ENCODE peak calls at places on chromosomes 3 and 15, in six cellular contexts. E is fibroblast of pulmonary artery, N is tibial nerve, F is heart right ventricle, B is body of pancreas, I is adrenal gland. W is an unnamed sample.

GRCh38 chr15:31550211-31550848 is 223.7 kb downstream of the KLF13 start:
- DNase-seq in N (no peak), E (no peak), F (no peak), I (no peak), B (no peak), W (no peak)

GRCh38 chr3:54822206-54822605 is 105.7 kb downstream of the LRTM1 start:
- DNase-seq in N (no peak), B (no peak), F (peak; percentile 21), I (peak; percentile 10), E (peak; percentile 69), W (no peak)

GRCh38 chr15:31478781-31479221 is 152.2 kb downstream of the KLF13 start:
- DNase-seq in N (no peak), F (no peak), E (no peak), I (no peak), B (no peak), W (no peak)

GRCh38 chr3:32276279-32276841 is 37.9 kb downstream of the CMTM8 start:
- DNase-seq in B (no peak), E (peak; percentile 78), F (no peak), N (no peak), I (no peak), W (no peak)

GRCh38 chr3:73787620-73788019 is 162.9 kb upstream of the PDZRN3 start:
- DNase-seq in N (no peak), I (no peak), B (no peak), E (no peak), F (no peak), W (no peak)

GRCh38 chr3:74614133-74614967 is at the start of gene CNTN3:
- DNase-seq in B (peak; percentile 67), I (no peak), N (no peak), F (no peak), E (peak; percentile 42), W (peak; percentile 43)

GRCh38 chr15:89812126-89812846 is 2.4 kb downstream of the ANPEP start:
- DNase-seq in E (peak; percentile 49), I (peak; percentile 34), N (peak; percentile 64), F (no peak), B (peak; percentile 92), W (no peak)

GRCh38 chr15:90046846-90047481 is 45.8 kb downstream of the ZNF710 start:
- DNase-seq in E (no peak), B (peak; percentile 85), N (no peak), F (no peak), I (no peak), W (no peak)

GRCh38 chr3:155618575-155618974 is 126.3 kb downstream of the PLCH1 start:
- DNase-seq in B (no peak), I (no peak), E (no peak), F (no peak), N (no peak), W (no peak)

GRCh38 chr3:139619484-139619883 is 58.3 kb downstream of the NMNAT3 start:
- DNase-seq in B (no peak), F (no peak), I (no peak), E (no peak), N (no peak), W (no peak)

DNA sequence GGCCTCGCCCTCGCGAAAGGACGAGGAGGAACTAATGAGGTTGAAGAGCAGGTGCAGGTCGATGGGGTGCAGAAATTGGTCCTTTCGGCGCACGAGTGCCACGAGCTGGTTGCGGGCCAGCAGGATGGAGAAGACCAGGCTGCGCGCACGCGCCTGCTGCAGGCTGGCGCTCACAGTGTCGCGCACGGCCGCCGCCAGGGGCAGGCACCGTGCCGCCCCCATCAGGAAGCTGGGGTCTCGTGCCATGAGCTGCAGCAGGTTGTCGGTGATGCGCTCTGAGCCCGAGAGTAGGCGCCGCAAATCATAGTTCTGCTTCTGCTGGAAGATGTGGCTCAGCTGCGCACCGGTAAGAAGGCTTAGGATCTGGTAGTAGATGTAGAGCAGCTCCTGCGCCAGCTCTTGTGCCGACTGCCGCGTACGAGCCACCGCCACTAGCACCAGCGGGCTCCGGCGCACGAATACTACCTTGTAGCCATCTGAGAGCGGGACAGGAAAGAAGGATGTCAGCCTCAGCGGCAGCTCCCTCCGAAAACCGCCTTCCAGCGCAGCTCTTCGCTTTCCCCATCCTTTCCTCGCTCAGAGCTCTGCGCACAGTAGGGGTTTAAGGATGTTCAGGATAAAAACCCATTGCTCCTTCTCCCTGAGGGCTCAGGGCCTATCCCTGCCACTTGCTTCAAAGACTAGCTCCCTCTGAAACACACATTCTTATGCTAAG is 6.9 kb upstream of the MST1R start:
- DNase-seq in I (no peak), F (no peak), N (no peak), B (no peak), E (no peak), W (no peak)
- TF ChIP-seq CTCF in I (no peak), F (no peak), N (no peak), B (no peak), E (no peak), W (no peak)

GRCh38 chr15:95025924-95026728 is 794.8 kb downstream of the MCTP2 start:
- DNase-seq in B (peak; percentile 36), I (peak; percentile 8), E (peak; percentile 79), F (peak; percentile 54), N (peak; percentile 59), W (peak; percentile 80)
- TF ChIP-seq CTCF in B (peak; percentile 7), I (peak; percentile 43), E (peak; percentile 76), F (peak; percentile 51), N (peak; percentile 41), W (peak; percentile 78)

GRCh38 chr3:49454898-49455681 is 15.0 kb upstream of the DAG1 start:
- DNase-seq in I (no peak), F (peak; percentile 33), B (peak; percentile 30), E (no peak), N (no peak), W (no peak)

GRCh38 chr3:49456417-49456816 is 13.7 kb upstream of the DAG1 start:
- DNase-seq in N (no peak), B (no peak), F (no peak), E (peak; percentile 30), I (no peak), W (no peak)

GRCh38 chr3:49453621-49454315 is 16.3 kb upstream of the DAG1 start:
- DNase-seq in F (no peak), I (no peak), N (no peak), B (no peak), E (no peak), W (no peak)

GRCh38 chr3:49460188-49460885 is 9.7 kb upstream of the DAG1 start:
- DNase-seq in B (peak; percentile 39), N (no peak), E (no peak), F (no peak), I (no peak), W (no peak)

GRCh38 chr3:49454457-49454856 is 15.6 kb upstream of the DAG1 start:
- DNase-seq in F (no peak), E (no peak), B (peak; percentile 87), N (no peak), I (no peak), W (no peak)
- TF ChIP-seq CTCF in F (peak; percentile 31), E (peak; percentile 17), B (peak; percentile 29), N (no peak), I (no peak), W (peak; percentile 37)

DNA sequence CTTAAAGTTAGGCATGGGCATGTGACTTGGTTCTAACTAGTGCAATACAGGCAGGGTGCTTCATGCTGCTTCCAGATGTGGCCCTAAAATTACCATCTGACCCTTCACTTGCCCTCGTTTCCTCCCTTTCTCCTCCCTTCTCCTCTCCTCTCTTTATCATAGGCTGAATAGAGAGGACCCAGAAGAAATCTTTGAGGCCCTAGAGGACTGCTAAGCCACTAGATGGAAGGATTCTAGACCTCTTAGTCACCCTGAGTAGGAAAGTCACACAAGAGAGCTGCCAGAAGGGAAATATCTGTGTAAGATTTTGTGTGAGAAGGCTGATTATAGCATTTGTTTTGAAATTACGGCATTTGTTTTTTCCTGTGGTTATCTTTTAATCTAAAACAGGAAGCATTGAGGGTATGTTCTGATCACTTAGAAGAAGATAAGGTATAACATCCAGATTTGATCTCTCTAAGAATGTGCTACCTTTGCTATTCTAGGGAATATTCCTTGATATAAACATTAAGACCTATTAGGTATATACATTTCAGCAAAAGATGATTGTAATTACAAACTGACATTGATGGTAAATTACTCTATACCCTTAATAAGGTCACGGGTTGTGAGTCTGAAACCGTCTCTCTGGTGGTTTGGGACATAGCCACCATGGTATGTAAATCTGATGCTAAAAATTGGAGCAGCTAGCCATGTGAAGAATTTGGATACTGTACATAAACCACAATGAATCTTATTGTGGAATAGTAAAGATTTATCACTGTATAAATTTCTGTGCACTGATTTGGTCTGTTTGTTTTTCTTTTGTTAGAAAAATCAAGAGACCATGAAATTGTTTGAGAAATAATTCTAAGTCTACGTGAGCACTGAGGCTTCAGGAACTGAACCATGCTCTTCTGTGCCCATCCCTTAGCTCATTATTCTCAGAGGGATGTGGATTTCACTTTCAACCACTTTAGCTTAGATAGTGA is 84.1 kb downstream of the TP63 start:
- DNase-seq in E (peak; percentile 51), N (no peak), I (no peak), B (no peak), F (no peak), W (no peak)
- TF ChIP-seq CTCF in E (no peak), N (no peak), I (no peak), B (no peak), F (no peak), W (no peak)

DNA sequence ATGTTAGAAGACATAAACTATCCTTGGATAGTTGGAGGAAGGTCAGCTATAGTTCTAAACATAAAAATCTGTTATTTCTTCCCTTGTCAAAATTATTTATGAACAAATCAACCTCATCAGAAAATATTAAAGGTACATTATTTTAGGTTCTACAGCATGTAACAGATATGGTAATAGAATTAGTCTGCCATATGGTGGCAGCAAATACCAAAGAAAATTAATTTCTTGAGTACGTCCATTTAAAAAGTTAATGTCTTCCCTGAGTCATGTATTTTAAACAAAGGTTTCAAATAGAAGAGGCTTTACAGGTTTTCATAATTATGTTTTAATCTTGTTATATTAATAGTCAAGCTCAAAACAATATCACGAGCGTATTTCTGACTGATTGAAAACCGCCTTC is 17.9 kb upstream of the ANKRD28 start:
- DNase-seq in I (no peak), F (no peak), E (peak; percentile 90), N (no peak), B (no peak), W (no peak)
- TF ChIP-seq CTCF in I (peak; percentile 56), F (peak; percentile 44), E (peak; percentile 34), N (peak; percentile 39), B (peak; percentile 24), W (peak; percentile 61)

GRCh38 chr3:187679638-187680396 is 9.6 kb upstream of the SST start:
- DNase-seq in I (peak; percentile 84), E (peak; percentile 79), B (peak; percentile 91), N (peak; percentile 76), F (peak; percentile 78), W (peak; percentile 88)
- TF ChIP-seq CTCF in I (peak; percentile 95), E (peak; percentile 99), B (peak; percentile 94), N (peak; percentile 81), F (peak; percentile 94), W (peak; percentile 89)

GRCh38 chr15:40696228-40696627 is 1.3 kb downstream of the RAD51 start:
- DNase-seq in I (no peak), F (no peak), E (no peak), N (no peak), B (no peak), W (no peak)

GRCh38 chr15:40697916-40698315 is 2.9 kb downstream of the RAD51 start:
- DNase-seq in F (no peak), N (no peak), E (no peak), I (no peak), B (no peak), W (no peak)

GRCh38 chr15:40706121-40706520 is 11.1 kb downstream of the RAD51 start:
- DNase-seq in N (no peak), F (no peak), B (no peak), I (no peak), E (no peak), W (no peak)

GRCh38 chr15:40702077-40702476 is 7.1 kb downstream of the RAD51 start:
- DNase-seq in B (no peak), N (no peak), F (no peak), E (peak; percentile 46), I (no peak), W (no peak)
- TF ChIP-seq CTCF in B (no peak), N (no peak), F (no peak), E (peak; percentile 35), I (no peak), W (peak; percentile 43)

W was measured in neural crest cell.